ENCODE peak calls at places on chromosome 21, in six cellular contexts. X is neuronal stem cell, U is epithelial cell of esophagus, J is A549, O is activated gamma-delta T cell treated with Interleukin-2 at 50 U/mL for 16 hours, N is cardiac fibroblast. A is an unnamed sample.

GRCh38 chr21:45525153-45525909 is 16.9 kb downstream of the SLC19A1 start:
- DNase-seq in X (no peak), U (no peak), J (no peak), O (no peak), N (no peak), A (no peak)

GRCh38 chr21:45592208-45592619 is 50.0 kb upstream of the SLC19A1 start:
- DNase-seq in X (no peak), U (no peak), J (no peak), O (peak), N (no peak), A (peak)

GRCh38 chr21:41973861-41974751 is 20.3 kb upstream of the C2CD2 start:
- DNase-seq in X (no peak), U (no peak), J (peak), O (no peak), N (peak), A (no peak)

GRCh38 chr21:42424848-42425602 is 21.3 kb downstream of the UBASH3A start:
- DNase-seq in X (no peak), U (no peak), J (no peak), O (peak), N (no peak), A (peak)

GRCh38 chr21:10640446-10640845 is 119.1 kb downstream of the TPTE start:
- DNase-seq in X (no peak), U (no peak), J (no peak), O (no peak), N (no peak), A (no peak)

GRCh38 chr21:29299046-29299905 is 554 bp downstream of the BACH1 start:
- DNase-seq in X (peak), U (peak), J (peak), O (peak), N (peak), A (peak)

GRCh38 chr21:27831821-27832569 is 865.1 kb upstream of the ADAMTS5 start:
- DNase-seq in X (no peak), U (peak), J (no peak), O (no peak), N (peak), A (no peak)

GRCh38 chr21:42751866-42752265 is 98.4 kb downstream of the PDE9A start:
- DNase-seq in X (no peak), U (no peak), J (no peak), O (no peak), N (no peak), A (no peak)

GRCh38 chr21:42763578-42764442 is 110.4 kb downstream of the PDE9A start:
- DNase-seq in X (no peak), U (no peak), J (no peak), O (no peak), N (no peak), A (no peak)

GRCh38 chr21:31932470-31932764 is 59.6 kb downstream of the HUNK start:
- DNase-seq in X (no peak), U (no peak), J (no peak), O (no peak), N (no peak), A (no peak)

GRCh38 chr21:33020558-33021100 is 5.1 kb upstream of the OLIG2 start:
- DNase-seq in X (no peak), U (no peak), J (no peak), O (no peak), N (no peak), A (peak)

GRCh38 chr21:45575993-45576837 is 34.0 kb upstream of the SLC19A1 start:
- DNase-seq in X (no peak), U (no peak), J (no peak), O (no peak), N (no peak), A (no peak)

GRCh38 chr21:42051788-42052187 is 19.3 kb upstream of the UMODL1 start:
- DNase-seq in X (no peak), U (no peak), J (no peak), O (no peak), N (no peak), A (no peak)

GRCh38 chr21:17495680-17496079 is 17.2 kb upstream of the CXADR start:
- DNase-seq in X (no peak), U (no peak), J (no peak), O (no peak), N (peak), A (no peak)

GRCh38 chr21:37796011-37796410 is 120.2 kb downstream of the KCNJ6 start:
- DNase-seq in X (no peak), U (no peak), J (no peak), O (no peak), N (no peak), A (no peak)

GRCh38 chr21:42089093-42089631 is 18.0 kb downstream of the UMODL1 start:
- DNase-seq in X (no peak), U (no peak), J (no peak), O (no peak), N (no peak), A (no peak)

A was measured in B cell.